ENCODE peak calls at places on chromosomes 7 and 10, in seven cellular contexts. One of them, this sample, is unnamed.

GRCh38 chr10:99828464-99828863 is 46.0 kb downstream of the ABCC2 start:
- DNase-seq in stimulated activated CD4-positive, alpha-beta T cell treated with anti-CD3 and anti-CD28 coated beads, Interleukin-12 subunit alpha, Interleukin-12 subunit beta, amount 100 ng/mL, for 4 hours: no peak
- DNase-seq in chondrocyte: no peak
- DNase-seq in GM12865: peak
- DNase-seq in activated CD8-positive, alpha-beta memory T cell treated with anti-CD3 and anti-CD28 coated beads, Interleukin-2, amount 50 U/mL, for 48 hours: no peak
- DNase-seq in thoracic aorta: no peak
- DNase-seq in stimulated activated naive CD8-positive, alpha-beta T cell treated with anti-CD3 and anti-CD28 coated beads, Interleukin-15, amount 100 ng/mL, for 72 hours: peak
- DNase-seq in this sample: no peak

GRCh38 chr7:44415047-44415446 is 75.4 kb downstream of the NUDCD3 start:
- DNase-seq in stimulated activated CD4-positive, alpha-beta T cell treated with anti-CD3 and anti-CD28 coated beads, Interleukin-12 subunit alpha, Interleukin-12 subunit beta, amount 100 ng/mL, for 4 hours: no peak
- DNase-seq in stimulated activated naive CD8-positive, alpha-beta T cell treated with anti-CD3 and anti-CD28 coated beads, Interleukin-15, amount 100 ng/mL, for 72 hours: no peak
- DNase-seq in thoracic aorta: no peak
- DNase-seq in chondrocyte: no peak
- DNase-seq in activated CD8-positive, alpha-beta memory T cell treated with anti-CD3 and anti-CD28 coated beads, Interleukin-2, amount 50 U/mL, for 48 hours: no peak
- DNase-seq in GM12865: no peak
- DNase-seq in this sample: no peak

GRCh38 chr10:132449826-132450211 is 52.8 kb downstream of the PWWP2B start:
- DNase-seq in GM12865: no peak
- DNase-seq in thoracic aorta: no peak
- DNase-seq in stimulated activated naive CD8-positive, alpha-beta T cell treated with anti-CD3 and anti-CD28 coated beads, Interleukin-15, amount 100 ng/mL, for 72 hours: no peak
- DNase-seq in activated CD8-positive, alpha-beta memory T cell treated with anti-CD3 and anti-CD28 coated beads, Interleukin-2, amount 50 U/mL, for 48 hours: no peak
- DNase-seq in chondrocyte: peak
- DNase-seq in stimulated activated CD4-positive, alpha-beta T cell treated with anti-CD3 and anti-CD28 coated beads, Interleukin-12 subunit alpha, Interleukin-12 subunit beta, amount 100 ng/mL, for 4 hours: no peak
- DNase-seq in this sample: no peak

GRCh38 chr10:71740069-71740468 is 20.5 kb upstream of the C10orf105 start:
- DNase-seq in thoracic aorta: no peak
- DNase-seq in GM12865: no peak
- DNase-seq in activated CD8-positive, alpha-beta memory T cell treated with anti-CD3 and anti-CD28 coated beads, Interleukin-2, amount 50 U/mL, for 48 hours: no peak
- DNase-seq in stimulated activated naive CD8-positive, alpha-beta T cell treated with anti-CD3 and anti-CD28 coated beads, Interleukin-15, amount 100 ng/mL, for 72 hours: no peak
- DNase-seq in stimulated activated CD4-positive, alpha-beta T cell treated with anti-CD3 and anti-CD28 coated beads, Interleukin-12 subunit alpha, Interleukin-12 subunit beta, amount 100 ng/mL, for 4 hours: no peak
- DNase-seq in chondrocyte: no peak
- DNase-seq in this sample: no peak

GRCh38 chr7:23185980-23186379 is 4.1 kb downstream of the NUP42 start:
- DNase-seq in stimulated activated CD4-positive, alpha-beta T cell treated with anti-CD3 and anti-CD28 coated beads, Interleukin-12 subunit alpha, Interleukin-12 subunit beta, amount 100 ng/mL, for 4 hours: no peak
- DNase-seq in GM12865: no peak
- DNase-seq in activated CD8-positive, alpha-beta memory T cell treated with anti-CD3 and anti-CD28 coated beads, Interleukin-2, amount 50 U/mL, for 48 hours: no peak
- DNase-seq in chondrocyte: no peak
- DNase-seq in thoracic aorta: no peak
- DNase-seq in stimulated activated naive CD8-positive, alpha-beta T cell treated with anti-CD3 and anti-CD28 coated beads, Interleukin-15, amount 100 ng/mL, for 72 hours: no peak
- DNase-seq in this sample: no peak

GRCh38 chr10:117137031-117137910 is 799 bp downstream of the VAX1 start:
- DNase-seq in chondrocyte: no peak
- DNase-seq in thoracic aorta: no peak
- DNase-seq in stimulated activated naive CD8-positive, alpha-beta T cell treated with anti-CD3 and anti-CD28 coated beads, Interleukin-15, amount 100 ng/mL, for 72 hours: no peak
- DNase-seq in GM12865: no peak
- DNase-seq in stimulated activated CD4-positive, alpha-beta T cell treated with anti-CD3 and anti-CD28 coated beads, Interleukin-12 subunit alpha, Interleukin-12 subunit beta, amount 100 ng/mL, for 4 hours: no peak
- DNase-seq in activated CD8-positive, alpha-beta memory T cell treated with anti-CD3 and anti-CD28 coated beads, Interleukin-2, amount 50 U/mL, for 48 hours: peak
- DNase-seq in this sample: no peak

GRCh38 chr10:103038570-103038969 is 120.5 kb downstream of the CNNM2 start:
- DNase-seq in stimulated activated CD4-positive, alpha-beta T cell treated with anti-CD3 and anti-CD28 coated beads, Interleukin-12 subunit alpha, Interleukin-12 subunit beta, amount 100 ng/mL, for 4 hours: no peak
- DNase-seq in chondrocyte: no peak
- DNase-seq in thoracic aorta: no peak
- DNase-seq in activated CD8-positive, alpha-beta memory T cell treated with anti-CD3 and anti-CD28 coated beads, Interleukin-2, amount 50 U/mL, for 48 hours: no peak
- DNase-seq in stimulated activated naive CD8-positive, alpha-beta T cell treated with anti-CD3 and anti-CD28 coated beads, Interleukin-15, amount 100 ng/mL, for 72 hours: no peak
- DNase-seq in GM12865: no peak
- DNase-seq in this sample: no peak

GRCh38 chr10:31358688-31359330 is 39.8 kb downstream of the ZEB1 start:
- DNase-seq in activated CD8-positive, alpha-beta memory T cell treated with anti-CD3 and anti-CD28 coated beads, Interleukin-2, amount 50 U/mL, for 48 hours: no peak
- DNase-seq in thoracic aorta: no peak
- DNase-seq in stimulated activated naive CD8-positive, alpha-beta T cell treated with anti-CD3 and anti-CD28 coated beads, Interleukin-15, amount 100 ng/mL, for 72 hours: no peak
- DNase-seq in GM12865: no peak
- DNase-seq in stimulated activated CD4-positive, alpha-beta T cell treated with anti-CD3 and anti-CD28 coated beads, Interleukin-12 subunit alpha, Interleukin-12 subunit beta, amount 100 ng/mL, for 4 hours: no peak
- DNase-seq in chondrocyte: no peak
- DNase-seq in this sample: no peak

GRCh38 chr10:1666147-1666546 is 71.2 kb downstream of the ADARB2 start:
- DNase-seq in GM12865: no peak
- DNase-seq in thoracic aorta: no peak
- DNase-seq in chondrocyte: no peak
- DNase-seq in activated CD8-positive, alpha-beta memory T cell treated with anti-CD3 and anti-CD28 coated beads, Interleukin-2, amount 50 U/mL, for 48 hours: no peak
- DNase-seq in stimulated activated CD4-positive, alpha-beta T cell treated with anti-CD3 and anti-CD28 coated beads, Interleukin-12 subunit alpha, Interleukin-12 subunit beta, amount 100 ng/mL, for 4 hours: no peak
- DNase-seq in stimulated activated naive CD8-positive, alpha-beta T cell treated with anti-CD3 and anti-CD28 coated beads, Interleukin-15, amount 100 ng/mL, for 72 hours: no peak
- DNase-seq in this sample: no peak

GRCh38 chr10:11684717-11685645 is 57.2 kb upstream of the ECHDC3 start:
- DNase-seq in stimulated activated naive CD8-positive, alpha-beta T cell treated with anti-CD3 and anti-CD28 coated beads, Interleukin-15, amount 100 ng/mL, for 72 hours: peak
- DNase-seq in stimulated activated CD4-positive, alpha-beta T cell treated with anti-CD3 and anti-CD28 coated beads, Interleukin-12 subunit alpha, Interleukin-12 subunit beta, amount 100 ng/mL, for 4 hours: peak
- DNase-seq in thoracic aorta: peak
- DNase-seq in activated CD8-positive, alpha-beta memory T cell treated with anti-CD3 and anti-CD28 coated beads, Interleukin-2, amount 50 U/mL, for 48 hours: peak
- DNase-seq in GM12865: peak
- DNase-seq in chondrocyte: peak
- DNase-seq in this sample: no peak

GRCh38 chr7:49324707-49325106 is 400.4 kb downstream of the CDC14C start:
- DNase-seq in thoracic aorta: no peak
- DNase-seq in activated CD8-positive, alpha-beta memory T cell treated with anti-CD3 and anti-CD28 coated beads, Interleukin-2, amount 50 U/mL, for 48 hours: no peak
- DNase-seq in stimulated activated CD4-positive, alpha-beta T cell treated with anti-CD3 and anti-CD28 coated beads, Interleukin-12 subunit alpha, Interleukin-12 subunit beta, amount 100 ng/mL, for 4 hours: no peak
- DNase-seq in GM12865: no peak
- DNase-seq in chondrocyte: no peak
- DNase-seq in stimulated activated naive CD8-positive, alpha-beta T cell treated with anti-CD3 and anti-CD28 coated beads, Interleukin-15, amount 100 ng/mL, for 72 hours: no peak
- DNase-seq in this sample: peak

GRCh38 chr7:130649004-130649790 is 19.4 kb downstream of the COPG2 start:
- DNase-seq in thoracic aorta: no peak
- DNase-seq in activated CD8-positive, alpha-beta memory T cell treated with anti-CD3 and anti-CD28 coated beads, Interleukin-2, amount 50 U/mL, for 48 hours: no peak
- DNase-seq in stimulated activated CD4-positive, alpha-beta T cell treated with anti-CD3 and anti-CD28 coated beads, Interleukin-12 subunit alpha, Interleukin-12 subunit beta, amount 100 ng/mL, for 4 hours: no peak
- DNase-seq in stimulated activated naive CD8-positive, alpha-beta T cell treated with anti-CD3 and anti-CD28 coated beads, Interleukin-15, amount 100 ng/mL, for 72 hours: peak
- DNase-seq in GM12865: peak
- DNase-seq in chondrocyte: no peak
- DNase-seq in this sample: no peak

GRCh38 chr7:8189615-8190014 is 72.4 kb downstream of the ICA1 start:
- DNase-seq in stimulated activated naive CD8-positive, alpha-beta T cell treated with anti-CD3 and anti-CD28 coated beads, Interleukin-15, amount 100 ng/mL, for 72 hours: no peak
- DNase-seq in GM12865: no peak
- DNase-seq in activated CD8-positive, alpha-beta memory T cell treated with anti-CD3 and anti-CD28 coated beads, Interleukin-2, amount 50 U/mL, for 48 hours: no peak
- DNase-seq in chondrocyte: no peak
- DNase-seq in thoracic aorta: no peak
- DNase-seq in stimulated activated CD4-positive, alpha-beta T cell treated with anti-CD3 and anti-CD28 coated beads, Interleukin-12 subunit alpha, Interleukin-12 subunit beta, amount 100 ng/mL, for 4 hours: no peak
- DNase-seq in this sample: no peak

GRCh38 chr7:108002726-108003590 is at the start of gene LAMB1:
- DNase-seq in stimulated activated CD4-positive, alpha-beta T cell treated with anti-CD3 and anti-CD28 coated beads, Interleukin-12 subunit alpha, Interleukin-12 subunit beta, amount 100 ng/mL, for 4 hours: no peak
- DNase-seq in thoracic aorta: no peak
- DNase-seq in activated CD8-positive, alpha-beta memory T cell treated with anti-CD3 and anti-CD28 coated beads, Interleukin-2, amount 50 U/mL, for 48 hours: peak
- DNase-seq in stimulated activated naive CD8-positive, alpha-beta T cell treated with anti-CD3 and anti-CD28 coated beads, Interleukin-15, amount 100 ng/mL, for 72 hours: peak
- DNase-seq in GM12865: no peak
- DNase-seq in chondrocyte: no peak
- DNase-seq in this sample: peak

GRCh38 chr10:101772017-101772894 is 3.7 kb downstream of the FGF8 start:
- DNase-seq in activated CD8-positive, alpha-beta memory T cell treated with anti-CD3 and anti-CD28 coated beads, Interleukin-2, amount 50 U/mL, for 48 hours: no peak
- DNase-seq in stimulated activated CD4-positive, alpha-beta T cell treated with anti-CD3 and anti-CD28 coated beads, Interleukin-12 subunit alpha, Interleukin-12 subunit beta, amount 100 ng/mL, for 4 hours: no peak
- DNase-seq in chondrocyte: no peak
- DNase-seq in stimulated activated naive CD8-positive, alpha-beta T cell treated with anti-CD3 and anti-CD28 coated beads, Interleukin-15, amount 100 ng/mL, for 72 hours: no peak
- DNase-seq in thoracic aorta: no peak
- DNase-seq in GM12865: no peak
- DNase-seq in this sample: no peak

GRCh38 chr10:95742529-95742884 is 13.5 kb upstream of the ENTPD1 start:
- DNase-seq in stimulated activated naive CD8-positive, alpha-beta T cell treated with anti-CD3 and anti-CD28 coated beads, Interleukin-15, amount 100 ng/mL, for 72 hours: no peak
- DNase-seq in GM12865: peak
- DNase-seq in thoracic aorta: no peak
- DNase-seq in activated CD8-positive, alpha-beta memory T cell treated with anti-CD3 and anti-CD28 coated beads, Interleukin-2, amount 50 U/mL, for 48 hours: no peak
- DNase-seq in chondrocyte: no peak
- DNase-seq in stimulated activated CD4-positive, alpha-beta T cell treated with anti-CD3 and anti-CD28 coated beads, Interleukin-12 subunit alpha, Interleukin-12 subunit beta, amount 100 ng/mL, for 4 hours: no peak
- DNase-seq in this sample: peak

GRCh38 chr7:96311967-96312366 is 9.9 kb downstream of the SLC25A13 start:
- DNase-seq in thoracic aorta: no peak
- DNase-seq in chondrocyte: no peak
- DNase-seq in stimulated activated naive CD8-positive, alpha-beta T cell treated with anti-CD3 and anti-CD28 coated beads, Interleukin-15, amount 100 ng/mL, for 72 hours: no peak
- DNase-seq in GM12865: no peak
- DNase-seq in activated CD8-positive, alpha-beta memory T cell treated with anti-CD3 and anti-CD28 coated beads, Interleukin-2, amount 50 U/mL, for 48 hours: no peak
- DNase-seq in stimulated activated CD4-positive, alpha-beta T cell treated with anti-CD3 and anti-CD28 coated beads, Interleukin-12 subunit alpha, Interleukin-12 subunit beta, amount 100 ng/mL, for 4 hours: no peak
- DNase-seq in this sample: no peak

GRCh38 chr10:9596368-9596920 is 1421.2 kb upstream of the CELF2 start:
- DNase-seq in activated CD8-positive, alpha-beta memory T cell treated with anti-CD3 and anti-CD28 coated beads, Interleukin-2, amount 50 U/mL, for 48 hours: no peak
- DNase-seq in chondrocyte: no peak
- DNase-seq in stimulated activated naive CD8-positive, alpha-beta T cell treated with anti-CD3 and anti-CD28 coated beads, Interleukin-15, amount 100 ng/mL, for 72 hours: no peak
- DNase-seq in thoracic aorta: no peak
- DNase-seq in GM12865: no peak
- DNase-seq in stimulated activated CD4-positive, alpha-beta T cell treated with anti-CD3 and anti-CD28 coated beads, Interleukin-12 subunit alpha, Interleukin-12 subunit beta, amount 100 ng/mL, for 4 hours: no peak
- DNase-seq in this sample: no peak

GRCh38 chr10:807958-808353 is 118.5 kb upstream of the DIP2C start:
- DNase-seq in stimulated activated CD4-positive, alpha-beta T cell treated with anti-CD3 and anti-CD28 coated beads, Interleukin-12 subunit alpha, Interleukin-12 subunit beta, amount 100 ng/mL, for 4 hours: no peak
- DNase-seq in stimulated activated naive CD8-positive, alpha-beta T cell treated with anti-CD3 and anti-CD28 coated beads, Interleukin-15, amount 100 ng/mL, for 72 hours: no peak
- DNase-seq in thoracic aorta: no peak
- DNase-seq in chondrocyte: no peak
- DNase-seq in GM12865: no peak
- DNase-seq in activated CD8-positive, alpha-beta memory T cell treated with anti-CD3 and anti-CD28 coated beads, Interleukin-2, amount 50 U/mL, for 48 hours: no peak
- DNase-seq in this sample: no peak

GRCh38 chr7:36944843-36945242 is 220.5 kb upstream of the AOAH start:
- DNase-seq in stimulated activated CD4-positive, alpha-beta T cell treated with anti-CD3 and anti-CD28 coated beads, Interleukin-12 subunit alpha, Interleukin-12 subunit beta, amount 100 ng/mL, for 4 hours: no peak
- DNase-seq in thoracic aorta: no peak
- DNase-seq in chondrocyte: no peak
- DNase-seq in stimulated activated naive CD8-positive, alpha-beta T cell treated with anti-CD3 and anti-CD28 coated beads, Interleukin-15, amount 100 ng/mL, for 72 hours: no peak
- DNase-seq in activated CD8-positive, alpha-beta memory T cell treated with anti-CD3 and anti-CD28 coated beads, Interleukin-2, amount 50 U/mL, for 48 hours: no peak
- DNase-seq in GM12865: no peak
- DNase-seq in this sample: no peak

GRCh38 chr10:95784279-95784913 is 28.4 kb downstream of the ENTPD1 start:
- DNase-seq in chondrocyte: no peak
- DNase-seq in GM12865: peak
- DNase-seq in thoracic aorta: no peak
- DNase-seq in activated CD8-positive, alpha-beta memory T cell treated with anti-CD3 and anti-CD28 coated beads, Interleukin-2, amount 50 U/mL, for 48 hours: no peak
- DNase-seq in stimulated activated naive CD8-positive, alpha-beta T cell treated with anti-CD3 and anti-CD28 coated beads, Interleukin-15, amount 100 ng/mL, for 72 hours: no peak
- DNase-seq in stimulated activated CD4-positive, alpha-beta T cell treated with anti-CD3 and anti-CD28 coated beads, Interleukin-12 subunit alpha, Interleukin-12 subunit beta, amount 100 ng/mL, for 4 hours: no peak
- DNase-seq in this sample: no peak

GRCh38 chr7:1512781-1513656 is 8.8 kb upstream of the INTS1 start:
- DNase-seq in GM12865: peak
- DNase-seq in stimulated activated naive CD8-positive, alpha-beta T cell treated with anti-CD3 and anti-CD28 coated beads, Interleukin-15, amount 100 ng/mL, for 72 hours: peak
- DNase-seq in activated CD8-positive, alpha-beta memory T cell treated with anti-CD3 and anti-CD28 coated beads, Interleukin-2, amount 50 U/mL, for 48 hours: peak
- DNase-seq in stimulated activated CD4-positive, alpha-beta T cell treated with anti-CD3 and anti-CD28 coated beads, Interleukin-12 subunit alpha, Interleukin-12 subunit beta, amount 100 ng/mL, for 4 hours: peak
- DNase-seq in chondrocyte: no peak
- DNase-seq in thoracic aorta: peak
- DNase-seq in this sample: no peak

GRCh38 chr7:11831727-11832495 is at the start of gene THSD7A:
- DNase-seq in thoracic aorta: no peak
- DNase-seq in chondrocyte: peak
- DNase-seq in stimulated activated CD4-positive, alpha-beta T cell treated with anti-CD3 and anti-CD28 coated beads, Interleukin-12 subunit alpha, Interleukin-12 subunit beta, amount 100 ng/mL, for 4 hours: peak
- DNase-seq in stimulated activated naive CD8-positive, alpha-beta T cell treated with anti-CD3 and anti-CD28 coated beads, Interleukin-15, amount 100 ng/mL, for 72 hours: peak
- DNase-seq in GM12865: peak
- DNase-seq in activated CD8-positive, alpha-beta memory T cell treated with anti-CD3 and anti-CD28 coated beads, Interleukin-2, amount 50 U/mL, for 48 hours: peak
- DNase-seq in this sample: peak

GRCh38 chr7:123275036-123275753 is 75.4 kb upstream of the SLC13A1 start:
- DNase-seq in GM12865: no peak
- DNase-seq in chondrocyte: no peak
- DNase-seq in stimulated activated CD4-positive, alpha-beta T cell treated with anti-CD3 and anti-CD28 coated beads, Interleukin-12 subunit alpha, Interleukin-12 subunit beta, amount 100 ng/mL, for 4 hours: no peak
- DNase-seq in thoracic aorta: no peak
- DNase-seq in stimulated activated naive CD8-positive, alpha-beta T cell treated with anti-CD3 and anti-CD28 coated beads, Interleukin-15, amount 100 ng/mL, for 72 hours: no peak
- DNase-seq in activated CD8-positive, alpha-beta memory T cell treated with anti-CD3 and anti-CD28 coated beads, Interleukin-2, amount 50 U/mL, for 48 hours: no peak
- DNase-seq in this sample: no peak

GRCh38 chr10:124564881-124565280 is 103.3 kb downstream of the LHPP start:
- DNase-seq in GM12865: no peak
- DNase-seq in chondrocyte: peak
- DNase-seq in stimulated activated CD4-positive, alpha-beta T cell treated with anti-CD3 and anti-CD28 coated beads, Interleukin-12 subunit alpha, Interleukin-12 subunit beta, amount 100 ng/mL, for 4 hours: no peak
- DNase-seq in stimulated activated naive CD8-positive, alpha-beta T cell treated with anti-CD3 and anti-CD28 coated beads, Interleukin-15, amount 100 ng/mL, for 72 hours: no peak
- DNase-seq in thoracic aorta: no peak
- DNase-seq in activated CD8-positive, alpha-beta memory T cell treated with anti-CD3 and anti-CD28 coated beads, Interleukin-2, amount 50 U/mL, for 48 hours: no peak
- DNase-seq in this sample: no peak

GRCh38 chr10:107553470-107553869 is 389.0 kb upstream of the SORCS1 start:
- DNase-seq in GM12865: peak
- DNase-seq in thoracic aorta: no peak
- DNase-seq in chondrocyte: no peak
- DNase-seq in activated CD8-positive, alpha-beta memory T cell treated with anti-CD3 and anti-CD28 coated beads, Interleukin-2, amount 50 U/mL, for 48 hours: no peak
- DNase-seq in stimulated activated CD4-positive, alpha-beta T cell treated with anti-CD3 and anti-CD28 coated beads, Interleukin-12 subunit alpha, Interleukin-12 subunit beta, amount 100 ng/mL, for 4 hours: no peak
- DNase-seq in stimulated activated naive CD8-positive, alpha-beta T cell treated with anti-CD3 and anti-CD28 coated beads, Interleukin-15, amount 100 ng/mL, for 72 hours: no peak
- DNase-seq in this sample: no peak

GRCh38 chr10:92590623-92591549 is 2.0 kb upstream of the KIF11 start:
- DNase-seq in thoracic aorta: no peak
- DNase-seq in chondrocyte: no peak
- DNase-seq in GM12865: peak
- DNase-seq in activated CD8-positive, alpha-beta memory T cell treated with anti-CD3 and anti-CD28 coated beads, Interleukin-2, amount 50 U/mL, for 48 hours: no peak
- DNase-seq in stimulated activated naive CD8-positive, alpha-beta T cell treated with anti-CD3 and anti-CD28 coated beads, Interleukin-15, amount 100 ng/mL, for 72 hours: peak
- DNase-seq in stimulated activated CD4-positive, alpha-beta T cell treated with anti-CD3 and anti-CD28 coated beads, Interleukin-12 subunit alpha, Interleukin-12 subunit beta, amount 100 ng/mL, for 4 hours: no peak
- DNase-seq in this sample: no peak